ENCODE peak calls at places on chromosomes 3 and 15, in four cellular contexts. K is GM12865; C is effector CD4-positive, alpha-beta T cell; F is stimulated activated CD4-positive, alpha-beta T cell treated with anti-CD3 and anti-CD28 coated beads, Interleukin-12 subunit alpha, Interleukin-12 subunit beta, amount 100 ng/mL, for 48 hours. Y is an unnamed sample.

GRCh38 chr15:24318981-24319380 is 356.6 kb upstream of the NPAP1 start:
- DNase-seq in C (no peak), K (no peak), F (no peak), Y (no peak)

GRCh38 chr3:167728176-167728575 is 6.5 kb downstream of the PDCD10 start:
- DNase-seq in F (no peak), C (no peak), K (no peak), Y (no peak)

GRCh38 chr3:30112904-30113484 is 493.4 kb upstream of the TGFBR2 start:
- DNase-seq in C (no peak), F (no peak), K (peak; percentile 7), Y (no peak)

GRCh38 chr3:25664066-25664809 is 469 bp downstream of the TOP2B start:
- DNase-seq in F (peak; percentile 28), K (no peak), C (peak; percentile 57), Y (peak; percentile 53)

GRCh38 chr3:5122741-5123706 is 932 bp downstream of the ARL8B start:
- DNase-seq in F (no peak), K (peak; percentile 57), C (peak; percentile 17), Y (no peak)

GRCh38 chr15:79656151-79656797 is 224.1 kb downstream of the MINAR1 start:
- DNase-seq in C (no peak), F (no peak), K (no peak), Y (no peak)

GRCh38 chr3:58566398-58567250 is 10.6 kb downstream of the FAM107A start:
- DNase-seq in C (no peak), F (no peak), K (no peak), Y (no peak)

GRCh38 chr3:67325231-67325630 is 327.1 kb downstream of the KBTBD8 start:
- DNase-seq in F (no peak), C (no peak), K (no peak), Y (no peak)

GRCh38 chr15:87610366-87610765 is 646.2 kb downstream of the NTRK3 start:
- DNase-seq in K (no peak), F (no peak), C (no peak), Y (no peak)

GRCh38 chr3:12994357-12994606 is 78.9 kb downstream of the IQSEC1 start:
- DNase-seq in F (no peak), C (no peak), K (peak; percentile 44), Y (no peak)

GRCh38 chr15:62306851-62307504 is 141.9 kb upstream of the C2CD4B start:
- DNase-seq in F (no peak), K (peak; percentile 74), C (no peak), Y (no peak)

GRCh38 chr3:9226326-9226725 is 23.1 kb downstream of the SRGAP3 start:
- DNase-seq in F (no peak), C (no peak), K (no peak), Y (no peak)

GRCh38 chr3:99172736-99173657 is 271.5 kb upstream of the DCBLD2 start:
- DNase-seq in K (peak; percentile 80), C (no peak), F (no peak), Y (no peak)

GRCh38 chr15:101496198-101496986 is 6.9 kb upstream of the PCSK6 start:
- DNase-seq in F (no peak), C (no peak), K (no peak), Y (no peak)

GRCh38 chr3:50559702-50560101 is 7.8 kb downstream of the C3orf18 start:
- DNase-seq in F (no peak), K (no peak), C (no peak), Y (no peak)

GRCh38 chr3:49019941-49020334 is 1.6 kb upstream of the DALRD3 start:
- DNase-seq in F (no peak), K (no peak), C (no peak), Y (no peak)

GRCh38 chr3:148173836-148174235 is 523.9 kb upstream of the AGTR1 start:
- DNase-seq in F (no peak), K (peak; percentile 30), C (no peak), Y (no peak)

GRCh38 chr15:23912191-23912590 is 225.1 kb upstream of the NDN start:
- DNase-seq in F (no peak), K (no peak), C (no peak), Y (no peak)

GRCh38 chr3:9301798-9302197 is 52.4 kb upstream of the SRGAP3 start:
- DNase-seq in F (no peak), C (no peak), K (no peak), Y (no peak)

GRCh38 chr15:90891346-90891949 is 7.1 kb downstream of the FES start:
- DNase-seq in F (no peak), C (no peak), K (no peak), Y (no peak)

GRCh38 chr3:133927543-133928066 is 31.9 kb upstream of the RAB6B start:
- DNase-seq in K (peak; percentile 66), F (peak; percentile 17), C (peak; percentile 62), Y (peak; percentile 51)

GRCh38 chr3:190581041-190581501 is 67.2 kb downstream of the IL1RAP start:
- DNase-seq in K (no peak), F (no peak), C (no peak), Y (no peak)

GRCh38 chr3:197154-197855 is 742 bp downstream of the CHL1 start:
- DNase-seq in F (no peak), K (no peak), C (no peak), Y (no peak)

GRCh38 chr3:34159613-34160420 is 361.4 kb downstream of the PDCD6IP start:
- DNase-seq in F (no peak), C (no peak), K (no peak), Y (no peak)

GRCh38 chr15:68812069-68812468 is 8.6 kb downstream of the ANP32A start:
- DNase-seq in F (no peak), K (no peak), C (no peak), Y (no peak)

GRCh38 chr3:62589078-62589477 is 215.7 kb upstream of the FEZF2 start:
- DNase-seq in K (no peak), F (no peak), C (no peak), Y (no peak)

GRCh38 chr3:179591313-179591712 is 13.1 kb downstream of the MRPL47 start:
- DNase-seq in K (no peak), C (no peak), F (no peak), Y (no peak)

GRCh38 chr3:83169473-83169872 is 1408.0 kb upstream of the GBE1 start:
- DNase-seq in F (no peak), C (no peak), K (no peak), Y (no peak)

GRCh38 chr3:129561619-129562248 is 18.8 kb downstream of the H1-8 start:
- DNase-seq in C (no peak), F (no peak), K (no peak), Y (no peak)

GRCh38 chr15:31544361-31544760 is 217.7 kb downstream of the KLF13 start:
- DNase-seq in C (no peak), K (no peak), F (no peak), Y (no peak)

GRCh38 chr3:48684054-48684349 is 1.7 kb downstream of the NCKIPSD start:
- DNase-seq in C (no peak), K (no peak), F (no peak), Y (no peak)

GRCh38 chr3:57127849-57128566 is 37.1 kb downstream of the IL17RD start:
- DNase-seq in K (no peak), F (no peak), C (no peak), Y (no peak)

GRCh38 chr3:154105218-154105975 is 15.8 kb upstream of the ARHGEF26 start:
- DNase-seq in F (no peak), K (no peak), C (no peak), Y (no peak)

GRCh38 chr3:53938645-53939044 is 47.0 kb upstream of the SELENOK start:
- DNase-seq in C (no peak), K (peak; percentile 58), F (no peak), Y (no peak)

GRCh38 chr3:123658118-123658859 is 73.4 kb upstream of the HACD2 start:
- DNase-seq in K (no peak), C (no peak), F (no peak), Y (no peak)

GRCh38 chr3:129940086-129940485 is 34.4 kb upstream of the TRH start:
- DNase-seq in K (no peak), C (no peak), F (no peak), Y (no peak)

GRCh38 chr3:9000041-9000440 is 36.8 kb upstream of the RAD18 start:
- DNase-seq in C (no peak), F (no peak), K (no peak), Y (no peak)

Y was measured in T-helper 22 cell.